ENCODE peak calls at places on chromosomes 3 and 15, in six cellular contexts. M is NK-92 treated with Interleukin-12 subunit alpha and Interleukin-12 subunit beta, amount 100 ng/mL, for 24 hours; C is sigmoid colon; Y is stimulated activated naive CD4-positive, alpha-beta T cell; A is activated gamma-delta T cell treated with Interleukin-2 at 50 U/mL for 16 hours; K is right lobe of liver. X is an unnamed sample.

GRCh38 chr3:15300318-15301078 is 31.9 kb downstream of the SH3BP5 start:
- DNase-seq in M (no peak), C (peak; percentile 66), Y (no peak), A (no peak), K (peak; percentile 55), X (no peak)

GRCh38 chr3:155093261-155093660 is 13.1 kb downstream of the MME start:
- DNase-seq in M (no peak), C (no peak), Y (no peak), A (no peak), K (no peak), X (no peak)

GRCh38 chr3:136621628-136622027 is 130.6 kb downstream of the STAG1 start:
- DNase-seq in M (no peak), C (no peak), Y (no peak), A (no peak), K (no peak), X (no peak)

GRCh38 chr3:167983583-167983982 is 112.1 kb downstream of the GOLIM4 start:
- DNase-seq in M (no peak), C (no peak), Y (no peak), A (no peak), K (no peak), X (no peak)

GRCh38 chr15:92847841-92848240 is 52.3 kb upstream of the CHD2 start:
- DNase-seq in M (no peak), C (no peak), Y (no peak), A (no peak), K (no peak), X (no peak)

GRCh38 chr3:191139771-191140170 is 59.3 kb upstream of the OSTN start:
- DNase-seq in M (no peak), C (no peak), Y (no peak), A (no peak), K (no peak), X (no peak)

GRCh38 chr3:100682854-100683760 is 26.2 kb upstream of the TFG start:
- DNase-seq in M (no peak), C (no peak), Y (no peak), A (no peak), K (no peak), X (no peak)

GRCh38 chr3:30426319-30426993 is 179.9 kb upstream of the TGFBR2 start:
- DNase-seq in M (no peak), C (peak; percentile 91), Y (no peak), A (no peak), K (no peak), X (no peak)

GRCh38 chr3:70861855-70862254 is 549.4 kb upstream of the MDFIC2 start:
- DNase-seq in M (no peak), C (no peak), Y (no peak), A (no peak), K (no peak), X (no peak)

GRCh38 chr15:52200831-52201365 is 9.7 kb upstream of the GNB5 start:
- DNase-seq in M (no peak), C (no peak), Y (no peak), A (no peak), K (no peak), X (no peak)

GRCh38 chr3:89440351-89440750 is 332.9 kb downstream of the EPHA3 start:
- DNase-seq in M (no peak), C (no peak), Y (no peak), A (no peak), K (no peak), X (no peak)

GRCh38 chr3:66499881-66500574 is 794 bp downstream of the LRIG1 start:
- DNase-seq in M (peak; percentile 31), C (peak; percentile 79), Y (no peak), A (peak; percentile 19), K (peak; percentile 47), X (peak; percentile 19)

GRCh38 chr3:47416041-47416440 is 35.2 kb downstream of the PTPN23 start:
- DNase-seq in M (no peak), C (peak; percentile 64), Y (no peak), A (no peak), K (no peak), X (no peak)

GRCh38 chr15:82177291-82178010 is 85.1 kb downstream of the EFL1 start:
- DNase-seq in M (no peak), C (peak; percentile 70), Y (no peak), A (no peak), K (no peak), X (no peak)

GRCh38 chr3:148957586-148957985 is 33.8 kb upstream of the GYG1 start:
- DNase-seq in M (peak; percentile 25), C (no peak), Y (no peak), A (no peak), K (no peak), X (no peak)

GRCh38 chr3:4752201-4753072 is 226.8 kb upstream of the BHLHE40 start:
- DNase-seq in M (no peak), C (no peak), Y (no peak), A (no peak), K (peak; percentile 58), X (no peak)

GRCh38 chr3:15051531-15051930 is 13.6 kb downstream of the MRPS25 start:
- DNase-seq in M (no peak), C (no peak), Y (no peak), A (peak; percentile 31), K (peak; percentile 51), X (peak; percentile 13)